ENCODE peak calls at places on chromosome 16, in nine cellular contexts. T is HFF-Myc, S is esophagus squamous epithelium, I is tibial nerve, V is bronchial epithelial cell, X is IMR-90, D is testis, B is thoracic aorta, K is Peyer's patch. W is an unnamed sample.

GRCh38 chr16:67277294-67277998 is 1.9 kb upstream of the PLEKHG4 start:
- DNase-seq in S (no peak), B (peak), X (peak), I (peak), T (peak), D (no peak), V (peak), K (no peak), W (peak)

GRCh38 chr16:46727184-46727583 is 21.0 kb downstream of the MYLK3 start:
- DNase-seq in B (no peak), S (no peak), K (no peak), D (peak), X (no peak), I (no peak), T (no peak), V (no peak), W (no peak)

GRCh38 chr16:1993731-1994131 is 4.0 kb downstream of the SYNGR3 start:
- DNase-seq in K (no peak), S (no peak), X (peak), I (no peak), B (no peak), V (peak), D (no peak), T (no peak), W (no peak)

GRCh38 chr16:16154292-16154951 is 68.9 kb downstream of the ABCC6 start:
- DNase-seq in B (no peak), V (no peak), D (no peak), S (no peak), X (no peak), T (no peak), K (no peak), I (no peak), W (no peak)

GRCh38 chr16:20675488-20676267 is 21.8 kb downstream of the ACSM1 start:
- DNase-seq in X (no peak), D (peak), S (no peak), I (no peak), B (no peak), T (no peak), K (peak), V (peak), W (no peak)

GRCh38 chr16:30184430-30185140 is 1.2 kb downstream of the CORO1A start:
- DNase-seq in B (no peak), V (peak), K (peak), D (no peak), X (no peak), I (no peak), T (no peak), S (no peak), W (no peak)

GRCh38 chr16:73396556-73396955 is 348.6 kb upstream of the ZFHX3 start:
- DNase-seq in K (no peak), B (no peak), X (no peak), V (no peak), D (no peak), S (no peak), T (no peak), I (no peak), W (no peak)

GRCh38 chr16:880471-881171 is 80.1 kb upstream of the GNG13 start:
- DNase-seq in S (no peak), I (no peak), K (no peak), X (no peak), D (no peak), B (no peak), T (no peak), V (no peak), W (no peak)

GRCh38 chr16:1429026-1429425 is 1.9 kb upstream of the PERCC1 start:
- DNase-seq in X (no peak), K (no peak), V (no peak), D (no peak), T (no peak), I (no peak), B (no peak), S (no peak), W (no peak)

GRCh38 chr16:30382398-30383015 is at the start of gene SEPTIN1:
- DNase-seq in X (no peak), V (no peak), S (no peak), I (no peak), B (no peak), K (peak), D (no peak), T (no peak), W (no peak)

DNA sequence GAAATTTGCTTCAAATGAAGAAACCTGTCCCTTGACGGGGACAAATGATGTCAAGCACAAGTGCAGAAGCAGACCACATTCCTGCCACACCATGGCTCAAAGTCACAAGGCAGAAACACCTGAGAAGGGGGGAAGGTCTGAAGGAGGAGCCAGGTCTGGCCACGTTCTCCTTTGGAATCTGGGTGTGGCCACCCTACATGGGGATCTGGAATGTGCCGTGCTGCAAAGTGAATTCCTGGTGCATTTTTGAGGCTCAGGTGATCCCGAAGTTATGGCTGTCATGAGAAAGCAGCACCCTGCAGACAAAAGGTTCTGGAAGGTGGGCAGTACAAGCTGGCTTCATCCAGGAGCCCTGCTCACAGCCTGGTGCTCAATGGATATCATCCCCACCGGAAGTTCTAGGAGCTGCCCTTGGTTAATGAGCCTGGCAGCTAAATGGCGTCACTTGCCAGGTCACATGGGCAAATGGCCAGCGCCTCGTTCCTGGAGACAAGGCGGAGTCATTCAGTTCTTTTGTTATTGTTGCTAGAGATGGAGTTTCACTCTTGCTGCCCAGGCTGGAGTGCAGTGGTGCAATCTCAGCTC is 20.1 kb upstream of the ADCY9 start:
- DNase-seq in V (peak), T (no peak), K (no peak), X (no peak), S (no peak), D (no peak), I (no peak), B (no peak), W (no peak)
- TF ChIP-seq CTCF in V (peak), T (no peak), K (no peak), X (no peak), S (peak), D (no peak), I (no peak), B (no peak), W (no peak)

GRCh38 chr16:75114946-75115825 is 1.4 kb downstream of the LDHD start:
- DNase-seq in K (no peak), T (no peak), V (no peak), B (no peak), D (no peak), S (no peak), I (no peak), X (no peak), W (no peak)
- H3K4me3 ChIP-seq in K (no peak), T (no peak), V (no peak), B (peak), D (no peak), S (no peak), I (no peak), X (no peak), W (no peak)

DNA sequence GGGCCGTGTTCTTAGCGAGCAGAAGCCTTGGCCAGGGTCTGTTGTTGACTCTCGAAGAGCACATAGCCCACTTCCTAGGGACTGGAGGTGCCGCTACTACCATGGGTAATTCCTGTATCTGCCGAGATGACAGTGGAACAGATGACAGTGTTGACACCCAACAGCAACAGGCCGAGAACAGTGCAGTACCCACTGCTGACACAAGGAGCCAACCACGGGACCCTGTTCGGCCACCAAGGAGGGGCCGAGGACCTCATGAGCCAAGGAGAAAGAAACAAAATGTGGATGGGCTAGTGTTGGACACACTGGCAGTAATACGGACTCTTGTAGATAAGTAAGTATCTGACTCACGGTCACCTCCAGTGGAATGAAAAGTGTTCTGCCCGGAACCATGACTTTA is 18.5 kb downstream of the RSPRY1 start:
- DNase-seq in S (no peak), V (no peak), I (no peak), D (no peak), B (no peak), T (no peak), X (no peak), K (no peak), W (no peak)
- TF ChIP-seq CTCF in S (no peak), V (no peak), I (no peak), D (no peak), B (no peak), T (no peak), X (no peak), K (no peak), W (peak)

DNA sequence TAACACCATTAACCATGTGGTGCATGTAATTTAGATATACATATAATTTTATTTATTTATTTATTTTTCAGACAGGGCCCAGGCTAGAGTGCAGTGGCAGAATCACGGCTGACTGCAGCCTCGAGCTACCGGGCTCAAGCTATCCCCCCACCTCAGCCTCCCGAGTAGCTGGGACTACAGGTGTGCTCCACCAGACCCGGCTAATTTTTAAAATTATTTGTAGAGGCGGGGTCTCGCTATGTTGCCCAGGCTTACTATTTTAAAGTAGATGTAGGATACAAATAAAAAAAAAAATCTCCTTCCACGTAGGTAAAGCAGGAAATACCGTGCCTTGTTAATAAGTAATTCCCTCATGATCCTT is 446 bp upstream of the COQ7 start:
- DNase-seq in S (no peak), T (no peak), D (no peak), I (no peak), X (no peak), B (no peak), K (no peak), V (no peak), W (no peak)
- H3K4me3 ChIP-seq in S (peak), T (peak), D (peak), I (peak), X (no peak), B (peak), K (peak), V (no peak), W (peak)